ENCODE peak calls at places on chromosomes 6 and 20, in five cellular contexts. C is K562, E is H54, H is ovary, Z is heart left ventricle. L is an unnamed sample.

GRCh38 chr20:17912916-17913315 is 55.7 kb downstream of the SNX5 start:
- DNase-seq in E (no peak), H (no peak), Z (no peak), C (no peak), L (no peak)

GRCh38 chr20:18524646-18525045 is 16.9 kb downstream of the SEC23B start:
- DNase-seq in H (no peak), E (peak), Z (no peak), C (no peak), L (no peak)

GRCh38 chr6:25331085-25331685 is 52.0 kb downstream of the CARMIL1 start:
- DNase-seq in H (no peak), E (no peak), Z (no peak), C (no peak), L (no peak)

GRCh38 chr20:37278966-37279590 is 10.4 kb upstream of the MANBAL start:
- DNase-seq in E (no peak), H (no peak), Z (no peak), C (no peak), L (no peak)

GRCh38 chr20:52060794-52061714 is 130.5 kb downstream of the ZFP64 start:
- DNase-seq in E (no peak), H (no peak), C (no peak), Z (no peak), L (no peak)

GRCh38 chr6:166626177-166627038 is 643 bp downstream of the RPS6KA2 start:
- DNase-seq in C (no peak), H (peak), Z (no peak), E (no peak), L (no peak)

GRCh38 chr20:49580818-49581174 is 12.9 kb upstream of the PTGIS start:
- DNase-seq in H (no peak), C (no peak), Z (no peak), E (no peak), L (no peak)

GRCh38 chr6:139497344-139497961 is 123.0 kb upstream of the CITED2 start:
- DNase-seq in H (no peak), C (peak), Z (no peak), E (no peak), L (no peak)

GRCh38 chr6:13787146-13787545 is 27.2 kb downstream of the MCUR1 start:
- DNase-seq in E (no peak), C (no peak), Z (no peak), H (no peak), L (no peak)

GRCh38 chr6:130593948-130594347 is 228.1 kb downstream of the TMEM200A start:
- DNase-seq in Z (no peak), C (no peak), E (no peak), H (no peak), L (no peak)

GRCh38 chr6:142946181-142946923 is 1.4 kb upstream of the HIVEP2 start:
- DNase-seq in C (peak), H (peak), Z (peak), E (peak), L (peak)

GRCh38 chr6:97067045-97067444 is 142.5 kb downstream of the KLHL32 start:
- DNase-seq in H (no peak), E (no peak), Z (no peak), C (no peak), L (no peak)

GRCh38 chr6:829646-830045 is 136.7 kb upstream of the EXOC2 start:
- DNase-seq in E (no peak), Z (no peak), C (no peak), H (no peak), L (no peak)

GRCh38 chr20:38073307-38074010 is 39.9 kb downstream of the RPRD1B start:
- DNase-seq in C (peak), H (peak), E (peak), Z (peak), L (peak)

GRCh38 chr6:77089776-77090175 is 373.5 kb downstream of the HTR1B start:
- DNase-seq in E (no peak), H (no peak), Z (no peak), C (no peak), L (no peak)

GRCh38 chr6:157068691-157069228 is 254.6 kb downstream of the TMEM242 start:
- DNase-seq in H (no peak), E (no peak), Z (no peak), C (no peak), L (no peak)

GRCh38 chr20:23440004-23440403 is 519 bp downstream of the CSTL1 start:
- DNase-seq in H (no peak), E (no peak), C (no peak), Z (no peak), L (no peak)

GRCh38 chr6:78398292-78398691 is 469.1 kb upstream of the IRAK1BP1 start:
- DNase-seq in E (no peak), Z (no peak), C (no peak), H (no peak), L (no peak)

GRCh38 chr20:8094415-8094818 is 37.6 kb upstream of the PLCB1 start:
- DNase-seq in H (peak), Z (peak), E (no peak), C (no peak), L (peak)

GRCh38 chr6:43776115-43776798 is 6.2 kb downstream of the VEGFA start:
- DNase-seq in H (no peak), Z (no peak), C (no peak), E (no peak), L (no peak)

GRCh38 chr20:17860306-17861197 is 108.0 kb downstream of the SNX5 start:
- DNase-seq in H (no peak), E (no peak), C (no peak), Z (no peak), L (no peak)

GRCh38 chr20:37291724-37292126 is 2.3 kb downstream of the MANBAL start:
- DNase-seq in E (no peak), Z (no peak), H (no peak), C (no peak), L (no peak)

GRCh38 chr6:146543940-146544661 is 468 bp downstream of the RAB32 start:
- DNase-seq in C (no peak), E (peak), Z (peak), H (no peak), L (peak)
- TF ChIP-seq POLR2A in C (no peak), E (no peak), Z (no peak), H (no peak), L (no peak)

DNA sequence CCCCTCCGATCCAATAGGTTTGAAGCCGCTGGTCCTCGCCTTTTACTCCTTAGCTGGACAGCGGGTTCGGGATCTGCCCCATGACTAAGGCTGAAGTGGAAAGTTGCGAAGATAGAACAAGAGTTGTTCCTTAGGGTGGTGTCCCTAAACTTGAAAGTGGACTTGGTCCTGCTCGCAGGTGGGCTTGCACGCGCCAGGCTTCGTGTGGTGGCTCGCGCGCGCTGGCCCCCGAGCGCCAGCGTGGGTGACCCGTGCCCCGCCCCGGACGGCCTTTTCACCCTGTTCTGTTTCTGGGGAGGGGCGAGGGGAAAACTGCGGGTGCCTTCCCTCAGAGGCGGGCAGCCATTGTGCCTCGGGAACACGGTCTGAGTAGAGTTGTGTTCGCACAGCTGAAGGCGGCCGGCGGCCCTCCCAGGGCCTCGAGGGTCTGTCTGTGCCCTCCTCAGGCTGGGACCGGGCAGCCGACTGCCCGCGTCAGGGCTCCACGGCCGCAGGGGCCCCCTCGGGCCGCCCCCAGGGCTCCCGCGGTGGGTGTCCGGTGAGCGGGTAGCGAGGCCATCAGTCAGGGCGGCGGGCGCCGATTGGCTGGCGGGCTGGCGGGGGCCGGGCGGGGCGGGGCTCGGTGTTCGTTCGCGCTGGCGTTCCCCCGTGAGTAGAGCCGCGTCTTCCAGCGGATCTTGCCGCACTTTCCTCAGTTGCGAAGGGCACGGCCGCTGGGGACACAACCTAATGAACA is 33.0 kb downstream of the RREB1 start:
- DNase-seq in Z (peak), C (peak), H (peak), E (peak), L (peak)
- TF ChIP-seq POLR2A in Z (no peak), C (peak), H (peak), E (peak), L (no peak)

GRCh38 chr6:158772851-158773371 is 46.3 kb downstream of the EZR start:
- DNase-seq in H (peak), E (no peak), Z (no peak), C (no peak), L (peak)

GRCh38 chr6:158770533-158770932 is 48.6 kb downstream of the EZR start:
- DNase-seq in H (no peak), C (no peak), Z (peak), E (no peak), L (no peak)

GRCh38 chr6:158770948-158771347 is 48.2 kb downstream of the EZR start:
- DNase-seq in C (no peak), Z (peak), H (no peak), E (no peak), L (no peak)

GRCh38 chr6:158771399-158772158 is 47.6 kb downstream of the EZR start:
- DNase-seq in E (no peak), C (no peak), H (no peak), Z (no peak), L (no peak)

GRCh38 chr6:158772172-158772571 is 47.0 kb downstream of the EZR start:
- DNase-seq in E (no peak), Z (no peak), C (no peak), H (peak), L (no peak)
- TF ChIP-seq POLR2A in E (no peak), Z (no peak), C (no peak), H (no peak), L (no peak)

GRCh38 chr20:31819083-31819784 is at the start of gene MYLK2:
- DNase-seq in Z (no peak), E (no peak), C (no peak), H (no peak), L (no peak)
- TF ChIP-seq POLR2A in Z (no peak), E (no peak), C (no peak), H (no peak), L (no peak)

GRCh38 chr6:82248233-82248735 is 740 bp upstream of the IBTK start:
- DNase-seq in C (peak), E (peak), Z (no peak), H (no peak), L (no peak)
- TF ChIP-seq POLR2A in C (no peak), E (no peak), Z (no peak), H (no peak), L (no peak)

GRCh38 chr6:28104392-28105250 is 19.8 kb upstream of the ZSCAN16 start:
- DNase-seq in E (peak), H (peak), Z (peak), C (peak), L (peak)
- TF ChIP-seq POLR2A in E (peak), H (peak), Z (no peak), C (peak), L (no peak)

DNA sequence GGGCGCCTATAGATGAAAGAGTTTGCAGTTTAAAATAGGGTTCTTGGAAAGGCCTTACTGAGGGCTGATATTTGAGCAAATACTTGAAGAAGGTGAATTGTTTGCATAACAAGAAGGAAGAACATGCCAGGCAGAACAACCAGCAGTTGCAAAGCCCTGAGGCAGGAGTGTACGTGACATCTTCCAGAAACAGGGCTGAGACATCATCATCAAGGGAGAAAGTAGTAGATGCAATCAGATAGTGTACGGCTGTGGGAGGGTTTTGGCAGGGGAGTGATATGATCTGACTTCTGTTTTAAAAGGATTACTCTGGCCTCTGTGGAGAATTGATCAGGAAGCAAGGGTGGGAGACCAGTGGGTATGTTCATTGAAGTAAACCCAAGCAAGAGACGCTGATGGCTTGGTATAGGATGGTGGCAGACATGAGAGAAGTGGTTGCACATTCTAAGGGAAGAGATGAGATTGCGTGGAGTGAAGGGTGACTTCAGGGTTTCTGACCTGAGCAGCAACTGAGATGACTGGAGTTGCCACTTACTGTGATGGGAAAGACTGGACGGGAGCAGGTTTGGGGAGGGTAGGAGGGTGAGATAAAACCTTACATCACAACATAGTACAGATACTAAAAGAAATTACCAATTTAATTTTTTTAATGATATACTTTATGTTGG is 28.8 kb downstream of the RIOK1 start:
- DNase-seq in Z (no peak), H (no peak), C (no peak), E (no peak), L (no peak)
- TF ChIP-seq POLR2A in Z (no peak), H (no peak), C (peak), E (no peak), L (no peak)

GRCh38 chr6:33685411-33686224 is 25.9 kb downstream of the UQCC2 start:
- DNase-seq in C (no peak), E (no peak), H (no peak), Z (no peak), L (no peak)
- TF ChIP-seq POLR2A in C (no peak), E (no peak), H (no peak), Z (no peak), L (no peak)

GRCh38 chr20:41003143-41003932 is 25.3 kb upstream of the TOP1 start:
- DNase-seq in H (no peak), Z (peak), C (peak), E (peak), L (peak)
- TF ChIP-seq POLR2A in H (no peak), Z (no peak), C (no peak), E (no peak), L (no peak)